ENCODE peak calls at places on chromosomes 16 and 17, in seven cellular contexts. V is A673; U is breast epithelium; E is naive thymus-derived CD4-positive, alpha-beta T cell; T is CD8-positive, alpha-beta memory T cell; G is adipocyte; Q is body of pancreas. M is an unnamed sample. For H3K4me1, the result is how much of the 10 kb centered on the place peaks cover.

GRCh38 chr17:4154201-4154600 is 11.2 kb downstream of the CYB5D2 start:
- DNase-seq in V (no peak), U (no peak), E (no peak), T (no peak), G (no peak), Q (no peak), M (no peak)

GRCh38 chr17:4433515-4434031 is at the start of gene SPNS3:
- DNase-seq in V (no peak), U (no peak), E (peak), T (peak), G (no peak), Q (no peak), M (no peak)

GRCh38 chr16:11613381-11614303 is 26.9 kb upstream of the LITAF start:
- DNase-seq in V (no peak), U (no peak), E (no peak), T (no peak), G (no peak), Q (peak), M (no peak)

GRCh38 chr16:82124651-82125050 is 45.4 kb downstream of the MPHOSPH6 start:
- DNase-seq in V (no peak), U (no peak), E (no peak), T (no peak), G (no peak), Q (no peak), M (no peak)

GRCh38 chr16:70391446-70391845 is 44.7 kb downstream of the DDX19A start:
- DNase-seq in V (no peak), U (no peak), E (no peak), T (no peak), G (no peak), Q (no peak), M (no peak)

GRCh38 chr17:48175692-48176450 is 68.3 kb downstream of the SNX11 start:
- DNase-seq in V (no peak), U (no peak), E (no peak), T (no peak), G (peak), Q (no peak), M (no peak)

GRCh38 chr17:9645858-9646555 is 690 bp downstream of the USP43 start:
- DNase-seq in V (no peak), U (peak), E (no peak), T (no peak), G (no peak), Q (peak), M (peak)

GRCh38 chr16:65445313-65446260 is 323.7 kb upstream of the CDH11 start:
- DNase-seq in V (no peak), U (no peak), E (no peak), T (no peak), G (no peak), Q (no peak), M (no peak)

GRCh38 chr17:73231363-73231762 is 30.3 kb downstream of the CPSF4L start:
- DNase-seq in V (peak), U (no peak), E (no peak), T (no peak), G (peak), Q (peak), M (no peak)

GRCh38 chr16:82265809-82266208 is 95.8 kb upstream of the MPHOSPH6 start:
- DNase-seq in V (no peak), U (no peak), E (no peak), T (no peak), G (no peak), Q (no peak), M (no peak)

GRCh38 chr16:830107-830870 is 29.8 kb upstream of the GNG13 start:
- DNase-seq in V (no peak), U (no peak), E (no peak), T (no peak), G (no peak), Q (no peak), M (no peak)

GRCh38 chr16:66487580-66488235 is 60.6 kb downstream of the BEAN1 start:
- DNase-seq in V (no peak), U (peak), E (no peak), T (no peak), G (no peak), Q (no peak), M (no peak)

GRCh38 chr17:7839890-7840260 is 5.9 kb downstream of the KDM6B start:
- DNase-seq in V (peak), U (no peak), E (no peak), T (peak), G (peak), Q (no peak), M (peak)

GRCh38 chr17:6061290-6061689 is 8.9 kb upstream of the WSCD1 start:
- DNase-seq in V (no peak), U (no peak), E (no peak), T (no peak), G (peak), Q (no peak), M (no peak)

GRCh38 chr16:2976201-2976600 is 4.0 kb downstream of the PKMYT1 start:
- DNase-seq in V (no peak), U (no peak), E (no peak), T (no peak), G (no peak), Q (no peak), M (no peak)

GRCh38 chr16:56408379-56409098 is 16.8 kb downstream of the AMFR start:
- DNase-seq in V (no peak), U (no peak), E (no peak), T (no peak), G (no peak), Q (no peak), M (no peak)

GRCh38 chr16:57486858-57487834 is 853 bp upstream of the DOK4 start:
- DNase-seq in V (no peak), U (peak), E (no peak), T (no peak), G (no peak), Q (no peak), M (no peak)

GRCh38 chr17:42871647-42872046 is 20.6 kb downstream of the AOC3 start:
- DNase-seq in V (no peak), U (no peak), E (no peak), T (no peak), G (no peak), Q (no peak), M (no peak)

GRCh38 chr17:72529386-72529785 is 408.6 kb downstream of the SOX9 start:
- DNase-seq in V (no peak), U (no peak), E (no peak), T (no peak), G (no peak), Q (peak), M (no peak)

GRCh38 chr17:19362293-19363113 is at the start of gene B9D1:
- DNase-seq in V (peak), U (peak), E (peak), T (peak), G (peak), Q (peak), M (peak)

GRCh38 chr17:10523043-10523442 is 4.7 kb upstream of the MYH1 start:
- DNase-seq in V (no peak), U (no peak), E (no peak), T (no peak), G (no peak), Q (no peak), M (no peak)

GRCh38 chr17:80119271-80119791 is 17.9 kb downstream of the GAA start:
- DNase-seq in V (no peak), U (no peak), E (no peak), T (no peak), G (no peak), Q (no peak), M (no peak)

GRCh38 chr17:62703269-62703775 is 75.9 kb downstream of the MRC2 start:
- DNase-seq in V (no peak), U (peak), E (no peak), T (no peak), G (peak), Q (peak), M (no peak)

GRCh38 chr16:17784073-17784472 is 313.3 kb upstream of the XYLT1 start:
- DNase-seq in V (peak), U (no peak), E (no peak), T (no peak), G (peak), Q (no peak), M (no peak)

GRCh38 chr17:68291836-68292688 is 767 bp downstream of the ARSG start:
- DNase-seq in V (peak), U (peak), E (peak), T (peak), G (peak), Q (peak), M (peak)

GRCh38 chr17:39929657-39930407 is 2.3 kb downstream of the LRRC3C start:
- DNase-seq in V (no peak), U (no peak), E (no peak), T (no peak), G (peak), Q (no peak), M (no peak)
- H3K4me3 ChIP-seq in V (no peak), U (no peak), E (no peak), T (no peak), G (peak), Q (no peak), M (no peak)

GRCh38 chr17:78738245-78738644 is 43.8 kb downstream of the CYTH1 start:
- DNase-seq in V (no peak), U (no peak), E (no peak), T (no peak), G (no peak), Q (no peak), M (no peak)
- H3K4me1 ChIP-seq in V (under half), U (under half), E (half or more), T (half or more), G (under half), Q (under half), M (half or more)

DNA sequence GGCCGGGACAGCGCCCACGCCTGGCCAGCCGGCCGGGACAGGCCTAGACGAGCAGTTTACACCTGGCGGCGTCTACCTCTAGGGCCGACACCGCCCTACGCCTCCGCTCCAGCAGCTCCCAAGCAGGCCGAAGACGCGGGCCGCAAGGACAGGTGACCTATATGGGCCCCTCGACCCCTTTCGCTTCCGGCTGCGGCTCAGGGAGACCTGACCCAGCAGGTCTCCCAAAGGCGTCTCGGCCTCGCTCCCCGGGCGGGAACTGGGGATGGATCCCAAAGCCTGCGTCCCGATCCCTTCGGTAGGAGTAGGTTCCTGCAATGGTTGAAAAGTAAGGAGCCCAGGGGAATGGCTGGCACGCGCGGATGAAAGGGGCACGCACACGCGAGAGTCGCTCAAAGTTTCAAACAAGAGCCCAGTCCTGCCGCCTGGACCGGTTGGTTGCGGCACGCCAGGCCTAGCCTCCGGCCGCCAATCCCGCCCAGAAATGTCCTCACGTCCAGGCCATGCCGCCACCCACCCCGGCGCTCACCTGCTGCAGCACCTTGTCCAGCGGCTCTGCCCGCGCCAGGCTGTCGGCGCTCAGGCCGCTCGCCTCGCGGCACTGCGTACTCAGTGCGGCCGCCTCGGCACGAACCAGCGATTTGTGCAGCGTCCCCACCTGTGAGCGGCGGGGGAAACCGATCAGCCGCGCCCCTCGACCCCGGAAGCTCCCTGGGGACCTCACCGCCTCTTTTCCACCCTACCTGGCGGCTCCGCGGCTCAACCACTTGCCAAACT is 634 bp downstream of the ESRP2 start:
- DNase-seq in V (no peak), U (peak), E (no peak), T (peak), G (no peak), Q (peak), M (no peak)
- H3K4me3 ChIP-seq in V (no peak), U (peak), E (no peak), T (no peak), G (no peak), Q (peak), M (no peak)

GRCh38 chr17:75288359-75288758 is 874 bp downstream of the SLC25A19 start:
- DNase-seq in V (no peak), U (no peak), E (no peak), T (no peak), G (no peak), Q (no peak), M (no peak)

GRCh38 chr17:75288784-75289121 is 480 bp downstream of the SLC25A19 start:
- DNase-seq in V (peak), U (no peak), E (no peak), T (no peak), G (no peak), Q (no peak), M (no peak)

GRCh38 chr17:75287221-75287620 is 2.0 kb downstream of the SLC25A19 start:
- DNase-seq in V (no peak), U (no peak), E (no peak), T (no peak), G (no peak), Q (no peak), M (no peak)

GRCh38 chr17:75289832-75290337 is 652 bp upstream of the SLC25A19 start:
- DNase-seq in V (peak), U (no peak), E (no peak), T (no peak), G (peak), Q (peak), M (peak)

GRCh38 chr17:75289122-75289831 is at the start of gene SLC25A19:
- DNase-seq in V (peak), U (peak), E (peak), T (peak), G (peak), Q (peak), M (peak)
- H3K4me1 ChIP-seq in V (under half), U (under half), E (under half), T (under half), G (under half), Q (under half), M (under half)

GRCh38 chr17:32342603-32343325 is 791 bp upstream of the C17orf75 start:
- DNase-seq in V (no peak), U (no peak), E (no peak), T (no peak), G (no peak), Q (no peak), M (no peak)
- H3K4me3 ChIP-seq in V (peak), U (peak), E (peak), T (peak), G (peak), Q (no peak), M (no peak)

DNA sequence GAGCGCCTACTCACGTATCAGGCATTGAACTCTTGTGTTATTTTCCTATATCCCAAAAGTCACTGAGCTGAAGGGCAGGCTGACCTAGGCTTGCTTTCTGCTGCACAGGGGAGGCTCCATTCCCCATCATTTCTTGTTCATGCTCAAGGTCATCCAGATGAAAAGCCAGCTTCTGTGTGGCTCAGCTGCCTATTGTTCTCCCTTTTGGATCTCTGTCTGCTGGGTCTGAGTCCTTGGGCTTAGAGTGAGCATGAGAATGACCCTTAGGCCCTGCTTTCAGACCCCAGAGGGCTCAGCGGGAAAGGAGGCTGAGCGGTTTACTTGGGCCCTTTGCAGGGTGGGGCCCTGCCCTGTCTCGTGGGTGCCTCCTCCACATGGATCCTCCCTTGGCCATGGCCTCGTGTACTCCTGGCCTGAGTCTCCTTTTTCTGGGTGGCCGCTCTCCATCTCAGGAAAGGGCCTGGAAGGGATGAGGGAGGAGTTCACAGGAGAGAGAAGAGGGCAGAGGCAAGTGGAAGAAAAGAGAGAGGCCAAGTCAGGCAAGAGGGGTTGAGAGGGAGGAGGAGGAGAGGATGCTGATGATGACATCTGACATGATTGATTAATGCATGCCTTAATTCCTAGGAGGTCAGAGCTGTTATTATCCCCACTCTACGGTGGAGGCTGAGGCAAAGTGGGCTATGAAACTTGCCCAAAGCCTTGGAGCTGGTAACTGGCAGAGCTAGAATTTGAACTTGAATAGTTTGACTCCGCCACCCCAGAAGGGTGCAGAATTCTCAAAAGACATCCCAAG is 19.8 kb upstream of the MAP3K14 start:
- DNase-seq in V (no peak), U (peak), E (no peak), T (no peak), G (no peak), Q (no peak), M (no peak)
- H3K4me1 ChIP-seq in V (under half), U (under half), E (under half), T (under half), G (under half), Q (under half), M (under half)

GRCh38 chr17:35765086-35765710 is 4.5 kb downstream of the C17orf50 start:
- DNase-seq in V (no peak), U (no peak), E (no peak), T (no peak), G (no peak), Q (no peak), M (no peak)

GRCh38 chr17:35764123-35764991 is 3.7 kb downstream of the C17orf50 start:
- DNase-seq in V (peak), U (peak), E (peak), T (peak), G (peak), Q (peak), M (peak)

GRCh38 chr17:35765731-35766488 is 5.2 kb downstream of the C17orf50 start:
- DNase-seq in V (no peak), U (no peak), E (no peak), T (no peak), G (no peak), Q (no peak), M (no peak)

GRCh38 chr17:35761601-35762000 is 914 bp downstream of the C17orf50 start:
- DNase-seq in V (no peak), U (no peak), E (no peak), T (no peak), G (no peak), Q (no peak), M (no peak)

GRCh38 chr17:35763767-35764122 is 3.1 kb downstream of the C17orf50 start:
- DNase-seq in V (no peak), U (no peak), E (no peak), T (no peak), G (no peak), Q (no peak), M (no peak)
- H3K4me3 ChIP-seq in V (peak), U (peak), E (peak), T (peak), G (peak), Q (no peak), M (peak)

GRCh38 chr17:77377836-77378235 is 237.1 kb downstream of the SEC14L1 start:
- DNase-seq in V (no peak), U (no peak), E (no peak), T (no peak), G (no peak), Q (no peak), M (no peak)

GRCh38 chr17:77380411-77381184 is 239.8 kb downstream of the SEC14L1 start:
- DNase-seq in V (no peak), U (no peak), E (no peak), T (no peak), G (no peak), Q (no peak), M (no peak)

GRCh38 chr17:77378318-77379064 is 237.7 kb downstream of the SEC14L1 start:
- DNase-seq in V (no peak), U (no peak), E (no peak), T (no peak), G (no peak), Q (no peak), M (no peak)

GRCh38 chr17:77379837-77380236 is 239.1 kb downstream of the SEC14L1 start:
- DNase-seq in V (no peak), U (no peak), E (no peak), T (no peak), G (no peak), Q (no peak), M (no peak)

DNA sequence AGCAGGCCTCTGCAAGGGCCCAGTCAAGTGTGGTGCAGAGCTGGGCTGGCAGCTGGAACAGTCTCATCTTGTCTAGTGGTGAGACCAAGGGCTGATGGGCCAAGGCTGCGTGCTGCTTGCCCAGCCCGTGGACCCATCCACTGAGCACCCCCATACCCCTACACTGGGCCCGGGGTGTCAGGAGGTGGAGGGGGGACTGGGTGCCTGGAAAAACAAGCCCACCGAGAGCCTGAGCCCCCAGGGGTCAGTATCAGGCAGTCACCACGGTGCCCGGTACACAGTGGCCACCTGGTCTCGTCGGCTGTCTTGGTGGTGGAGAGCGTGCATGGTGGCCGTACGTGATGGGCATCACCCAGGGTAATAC is 238.3 kb downstream of the SEC14L1 start:
- DNase-seq in V (no peak), U (no peak), E (no peak), T (no peak), G (no peak), Q (no peak), M (no peak)
- H3K4me1 ChIP-seq in V (under half), U (under half), E (half or more), T (half or more), G (half or more), Q (half or more), M (half or more)

GRCh38 chr17:31269597-31269996 is 27.4 kb downstream of the OMG start:
- DNase-seq in V (peak), U (no peak), E (no peak), T (no peak), G (peak), Q (no peak), M (no peak)
- H3K4me3 ChIP-seq in V (no peak), U (no peak), E (no peak), T (no peak), G (peak), Q (no peak), M (no peak)

DNA sequence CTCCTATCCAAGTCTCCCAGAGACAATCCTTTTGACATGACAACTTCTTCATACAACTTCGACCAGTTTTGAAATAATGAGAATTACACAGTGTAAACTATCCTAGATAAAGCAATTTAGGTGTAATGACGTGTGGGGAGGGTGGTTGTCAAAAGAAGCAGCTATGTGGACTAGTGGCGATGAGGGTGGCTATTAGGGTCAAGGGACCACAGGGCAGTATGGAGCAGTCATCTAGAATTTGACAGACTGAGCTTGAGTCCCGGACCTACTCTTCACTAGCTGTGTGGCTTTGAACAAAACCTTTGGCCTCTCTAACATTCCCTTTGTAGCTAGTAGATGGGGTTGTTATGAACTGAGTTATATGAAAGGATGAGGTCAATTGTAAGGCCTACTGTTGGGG is 247.1 kb downstream of the HAPSTR1 start:
- DNase-seq in V (no peak), U (no peak), E (no peak), T (no peak), G (no peak), Q (no peak), M (no peak)
- H3K4me1 ChIP-seq in V (under half), U (under half), E (under half), T (under half), G (under half), Q (under half), M (under half)